ENCODE peak calls at places on chromosomes 16 and 17, in six cellular contexts. K, F, X, C, E and N are unnamed samples.
A peak's percentile ranks its signal among the peaks of the same experiment; 100 is the strongest.

GRCh38 chr17:74176546-74177001 is 26.9 kb upstream of the RPL38 start:
- DNase-seq in K (peak; percentile 70), F (peak; percentile 64), X (no peak), C (peak; percentile 64), E (peak; percentile 29), N (no peak)

GRCh38 chr16:68370221-68370920 is 59.6 kb downstream of the PRMT7 start:
- DNase-seq in K (no peak), F (no peak), X (no peak), C (no peak), E (no peak), N (no peak)

GRCh38 chr17:59859444-59860025 is 33.2 kb downstream of the TUBD1 start:
- DNase-seq in K (peak; percentile 81), F (peak; percentile 85), X (no peak), C (no peak), E (no peak), N (no peak)

GRCh38 chr17:8499614-8500013 is 63.9 kb downstream of the NDEL1 start:
- DNase-seq in K (no peak), F (no peak), X (no peak), C (no peak), E (no peak), N (no peak)

GRCh38 chr17:64471440-64471839 is 22.5 kb downstream of the MILR1 start:
- DNase-seq in K (no peak), F (no peak), X (no peak), C (no peak), E (no peak), N (no peak)

GRCh38 chr17:43556292-43556691 is 10.2 kb upstream of the ETV4 start:
- DNase-seq in K (peak; percentile 47), F (peak; percentile 40), X (no peak), C (peak; percentile 49), E (no peak), N (no peak)

GRCh38 chr17:14737984-14738651 is 437.2 kb downstream of the HS3ST3B1 start:
- DNase-seq in K (peak; percentile 96), F (peak; percentile 93), X (peak; percentile 43), C (no peak), E (peak; percentile 24), N (no peak)

GRCh38 chr16:57996406-57997175 is 3.9 kb downstream of the ZNF319 start:
- DNase-seq in K (no peak), F (no peak), X (no peak), C (no peak), E (no peak), N (no peak)

GRCh38 chr16:56241596-56241995 is 50.3 kb downstream of the GNAO1 start:
- DNase-seq in K (no peak), F (no peak), X (no peak), C (no peak), E (no peak), N (no peak)

GRCh38 chr17:67730706-67731105 is 13.0 kb downstream of the NOL11 start:
- DNase-seq in K (no peak), F (no peak), X (no peak), C (no peak), E (no peak), N (no peak)

GRCh38 chr16:70395345-70395901 is 43.5 kb downstream of the ST3GAL2 start:
- DNase-seq in K (peak; percentile 57), F (peak; percentile 35), X (no peak), C (peak; percentile 73), E (peak; percentile 63), N (no peak)

GRCh38 chr17:66302761-66303626 is 581 bp downstream of the PRKCA start:
- DNase-seq in K (peak; percentile 65), F (peak; percentile 61), X (peak; percentile 11), C (peak; percentile 62), E (peak; percentile 47), N (no peak)

GRCh38 chr17:9968881-9969280 is 63.8 kb upstream of the RCVRN start:
- DNase-seq in K (peak; percentile 25), F (no peak), X (no peak), C (no peak), E (no peak), N (no peak)

GRCh38 chr17:47733047-47733413 is at the start of gene TBX21:
- DNase-seq in K (peak; percentile 13), F (no peak), X (no peak), C (peak; percentile 97), E (peak; percentile 57), N (no peak)

GRCh38 chr17:2779545-2779944 is 16.7 kb upstream of the RAP1GAP2 start:
- DNase-seq in K (no peak), F (no peak), X (no peak), C (no peak), E (no peak), N (no peak)

DNA sequence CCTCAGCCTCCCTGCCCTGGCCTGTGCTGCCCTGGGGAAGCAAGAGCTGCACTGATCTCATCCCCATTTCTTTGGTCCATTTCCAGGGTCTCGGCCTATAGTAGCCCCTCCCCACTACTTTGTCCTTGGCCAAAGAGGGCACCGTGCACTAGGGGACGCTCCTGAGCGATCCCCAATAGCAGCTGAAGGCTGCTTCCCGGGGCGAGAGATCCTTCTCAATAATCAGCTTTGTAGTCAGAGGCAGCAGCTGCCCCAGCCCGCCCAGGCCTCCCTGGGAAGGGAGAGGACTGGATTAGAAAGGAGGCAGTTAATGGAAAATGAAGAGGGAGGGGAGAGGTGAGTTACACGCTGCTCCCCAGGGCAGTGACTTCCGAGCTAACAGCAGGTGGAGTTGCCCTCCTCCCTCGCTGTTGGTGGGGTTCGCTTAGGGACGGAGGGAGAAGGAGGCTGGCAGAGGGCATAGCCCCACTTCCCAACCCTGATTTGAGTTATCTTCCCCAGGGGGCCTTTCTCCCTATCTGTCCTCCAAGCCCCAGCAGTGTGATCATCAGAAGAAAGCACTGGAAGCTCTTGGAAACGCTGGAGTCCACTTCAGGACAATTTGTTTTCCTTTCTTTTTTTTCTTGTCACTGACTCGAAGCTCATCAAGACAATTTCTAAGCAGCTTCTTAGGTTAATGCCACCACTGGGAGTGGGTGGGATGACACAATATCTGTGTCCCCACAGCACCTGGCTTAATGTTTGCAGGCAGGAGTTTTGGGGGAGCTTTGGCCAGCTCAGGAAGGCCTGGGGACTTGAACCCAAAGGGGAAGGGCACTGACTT is 2.6 kb downstream of the MXRA7 start:
- DNase-seq in K (peak; percentile 33), F (peak; percentile 62), X (no peak), C (no peak), E (peak; percentile 53), N (no peak)
- TF ChIP-seq CTCF in K (peak; percentile 63), F (peak; percentile 66), X (no peak), C (no peak), E (peak; percentile 51), N (no peak)

GRCh38 chr16:8686879-8687278 is 12.5 kb downstream of the ABAT start:
- DNase-seq in K (no peak), F (no peak), X (no peak), C (no peak), E (no peak), N (no peak)
- TF ChIP-seq CTCF in K (no peak), F (no peak), X (no peak), C (no peak), E (no peak), N (no peak)

DNA sequence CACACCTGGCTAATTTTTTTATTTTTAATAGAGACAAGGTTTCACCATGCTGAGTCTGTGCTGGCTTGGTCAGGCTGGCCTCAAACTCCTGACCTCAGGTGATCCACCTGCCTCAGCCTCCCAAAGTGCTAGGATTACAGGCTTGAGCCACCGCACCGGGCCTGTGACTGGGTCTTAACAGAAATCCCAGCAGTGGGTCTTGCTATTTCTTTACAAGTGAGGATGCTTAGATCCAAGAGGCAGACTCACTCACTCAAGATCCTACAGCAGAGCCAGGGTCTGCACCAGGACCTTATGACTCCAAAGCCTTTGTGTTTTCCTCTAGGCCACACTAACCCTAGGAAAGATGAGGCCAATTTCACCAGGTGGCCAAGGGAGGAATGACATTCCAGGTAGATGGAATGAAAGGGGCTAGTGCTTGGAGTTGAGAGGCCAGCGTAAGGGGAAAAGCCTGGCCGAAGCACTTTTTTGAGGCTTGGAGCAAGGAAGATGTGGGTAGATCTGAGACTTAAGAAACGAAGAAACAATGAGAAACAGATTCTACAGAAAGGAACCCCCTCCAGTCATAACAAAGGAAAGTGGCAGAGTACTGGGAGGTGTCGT is 5.7 kb upstream of the STAT5A start:
- DNase-seq in K (no peak), F (no peak), X (no peak), C (no peak), E (no peak), N (peak; percentile 18)
- TF ChIP-seq CTCF in K (no peak), F (no peak), X (no peak), C (no peak), E (no peak), N (no peak)

DNA sequence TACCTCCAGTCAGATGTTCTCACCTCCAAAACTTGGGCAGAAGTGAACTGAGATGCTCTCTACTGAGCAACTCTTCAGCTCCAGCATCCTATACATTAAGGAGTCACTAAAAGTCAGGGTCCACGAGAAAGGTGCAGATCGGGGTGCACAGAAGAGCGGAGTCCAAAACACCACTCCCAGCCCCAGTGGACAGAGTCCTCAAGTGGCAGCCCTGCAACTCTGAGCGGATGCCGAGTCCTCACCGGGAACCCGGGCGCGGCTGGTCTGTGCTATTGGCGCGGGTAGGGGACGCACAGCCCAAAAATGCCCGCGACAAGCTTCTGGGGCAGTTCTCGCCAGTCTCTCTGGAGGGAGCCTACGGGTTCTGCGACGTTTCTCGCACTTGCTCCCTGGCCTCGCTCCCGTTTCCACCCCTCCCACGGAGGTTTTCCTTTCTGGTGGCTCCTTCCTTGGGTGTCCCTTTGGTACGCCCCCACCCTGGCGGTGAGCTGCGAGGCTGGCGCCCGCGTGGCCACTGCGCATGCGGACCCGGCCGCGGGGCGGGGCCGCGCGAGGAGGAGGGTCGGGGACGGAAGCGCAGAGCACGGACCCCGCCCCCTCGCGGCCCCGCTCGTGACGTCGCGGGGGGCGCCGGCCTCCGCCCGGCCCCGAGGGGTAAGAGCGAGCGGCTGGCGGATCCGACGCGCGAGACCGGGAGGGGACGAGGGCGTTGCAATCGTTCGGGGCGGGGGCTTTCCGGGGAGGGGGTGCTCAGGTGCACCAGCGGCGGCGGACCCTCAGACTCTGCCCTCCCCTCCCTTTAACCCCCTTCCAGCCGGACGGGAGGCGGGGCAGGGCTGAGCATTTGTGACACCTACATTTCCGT is at the start of gene TMEM219:
- DNase-seq in K (peak; percentile 91), F (peak; percentile 80), X (peak; percentile 55), C (peak; percentile 91), E (peak; percentile 92), N (peak; percentile 57)
- TF ChIP-seq CTCF in K (peak; percentile 30), F (peak; percentile 56), X (peak; percentile 66), C (peak; percentile 23), E (peak; percentile 73), N (peak; percentile 52)

GRCh38 chr17:36066365-36066945 is 2.4 kb downstream of the CCL18 start:
- DNase-seq in K (no peak), F (no peak), X (no peak), C (peak; percentile 61), E (no peak), N (no peak)
- TF ChIP-seq CTCF in K (no peak), F (no peak), X (no peak), C (no peak), E (no peak), N (no peak)

GRCh38 chr17:22704674-22705073 is 1012.4 kb downstream of the KCNJ18 start:
- DNase-seq in K (no peak), F (no peak), X (no peak), C (no peak), E (no peak), N (no peak)

GRCh38 chr17:22707626-22708025 is 1015.3 kb downstream of the KCNJ18 start:
- DNase-seq in K (no peak), F (no peak), X (no peak), C (no peak), E (no peak), N (no peak)

GRCh38 chr17:22703204-22703603 is 1010.9 kb downstream of the KCNJ18 start:
- DNase-seq in K (no peak), F (no peak), X (no peak), C (no peak), E (no peak), N (no peak)

GRCh38 chr17:22703786-22704441 is 1011.6 kb downstream of the KCNJ18 start:
- DNase-seq in K (no peak), F (no peak), X (no peak), C (no peak), E (no peak), N (no peak)
- TF ChIP-seq CTCF in K (no peak), F (no peak), X (no peak), C (peak; percentile 18), E (no peak), N (no peak)